ENCODE peak calls at places on chromosomes 11 and 22, in ten cellular contexts. H, P, S, J, Y, Q, X, V, T and U are unnamed samples.

GRCh38 chr11:69698362-69698761 is 5.5 kb downstream of the FGF19 start:
- DNase-seq in V (no peak), J (no peak), X (no peak), Q (no peak), S (no peak), P (no peak), H (no peak), Y (no peak), T (no peak), U (no peak)

GRCh38 chr22:26443901-26444300 is 14.8 kb downstream of the ASPHD2 start:
- DNase-seq in S (no peak), P (no peak), J (no peak), Y (no peak), X (no peak), H (no peak), Q (no peak), T (no peak), V (no peak), U (no peak)

GRCh38 chr11:65427691-65428577 is 5.3 kb downstream of the NEAT1 start:
- DNase-seq in Y (no peak), V (no peak), J (peak), H (no peak), T (peak), S (peak), X (no peak), Q (peak), P (peak), U (no peak)

GRCh38 chr11:13942908-13943505 is 19.5 kb upstream of the SPON1 start:
- DNase-seq in T (peak), X (no peak), V (no peak), S (peak), Q (no peak), P (no peak), J (no peak), H (no peak), Y (no peak), U (no peak)

GRCh38 chr11:27282806-27283205 is 80.2 kb downstream of the CCDC34 start:
- DNase-seq in T (peak), J (peak), Q (no peak), S (no peak), P (no peak), H (no peak), V (no peak), Y (no peak), X (no peak), U (no peak)

GRCh38 chr11:9716275-9717039 is 52.6 kb downstream of the SWAP70 start:
- DNase-seq in V (no peak), S (peak), J (peak), X (peak), Q (no peak), H (no peak), P (no peak), Y (no peak), T (peak), U (no peak)

GRCh38 chr22:39967996-39968968 is 8.1 kb downstream of the TMA7B start:
- DNase-seq in Q (no peak), T (no peak), J (no peak), P (no peak), S (peak), H (no peak), V (no peak), Y (no peak), X (no peak), U (no peak)

GRCh38 chr11:120231963-120232362 is 8.0 kb upstream of the POU2F3 start:
- DNase-seq in Q (no peak), V (no peak), T (no peak), S (no peak), H (no peak), P (no peak), X (no peak), Y (no peak), J (no peak), U (no peak)

GRCh38 chr22:41870786-41871185 is 37.9 kb downstream of the SREBF2 start:
- DNase-seq in J (no peak), T (no peak), V (no peak), Q (no peak), Y (no peak), H (no peak), P (no peak), S (no peak), X (no peak), U (no peak)

GRCh38 chr22:31084811-31085492 is 3.8 kb downstream of the SMTN start:
- DNase-seq in V (peak), J (peak), S (peak), Y (peak), X (peak), P (no peak), T (peak), H (peak), Q (peak), U (no peak)

GRCh38 chr11:848988-849824 is 6.6 kb downstream of the TSPAN4 start:
- DNase-seq in V (no peak), J (no peak), Y (peak), X (no peak), H (peak), Q (no peak), S (no peak), P (peak), T (no peak), U (no peak)

GRCh38 chr11:43697679-43698078 is 17.1 kb downstream of the HSD17B12 start:
- DNase-seq in Y (no peak), Q (no peak), J (no peak), X (no peak), T (no peak), V (no peak), P (no peak), H (no peak), S (no peak), U (no peak)